ENCODE peak calls at places on chromosome 21, in eight cellular contexts. F is IMR-90, R is psoas muscle, A is heart left ventricle, H is iPS DF 6.9, N is fibroblast of lung, W is heart right ventricle, U is right lobe of liver. B is an unnamed sample. For H3K4me1, the result is how much of the 10 kb centered on the place peaks cover.

GRCh38 chr21:15121655-15122120 is 56.9 kb upstream of the NRIP1 start:
- DNase-seq in A (no peak), W (peak), H (peak), U (peak), F (peak), N (peak), R (peak), B (no peak)

GRCh38 chr21:42532466-42533181 is 19.0 kb downstream of the SLC37A1 start:
- DNase-seq in A (peak), U (peak), H (no peak), W (peak), F (peak), N (no peak), R (peak), B (no peak)

GRCh38 chr21:24895885-24896734 is 711.2 kb downstream of the MRPL39 start:
- DNase-seq in N (peak), R (no peak), F (peak), W (no peak), H (no peak), A (no peak), U (no peak), B (no peak)

GRCh38 chr21:41121785-41122415 is 46.1 kb upstream of the BACE2 start:
- DNase-seq in N (peak), R (peak), W (peak), H (peak), U (peak), F (peak), A (peak), B (no peak)

GRCh38 chr21:16216595-16216994 is 486.8 kb downstream of the USP25 start:
- DNase-seq in H (no peak), R (no peak), U (no peak), N (no peak), A (no peak), W (no peak), F (no peak), B (no peak)

GRCh38 chr21:42404534-42404933 is 832 bp downstream of the UBASH3A start:
- DNase-seq in W (no peak), A (no peak), R (no peak), H (no peak), U (no peak), F (no peak), N (no peak), B (no peak)

GRCh38 chr21:26815197-26815596 is 30.0 kb downstream of the ADAMTS1 start:
- DNase-seq in W (no peak), R (no peak), F (no peak), A (no peak), H (no peak), U (no peak), N (no peak), B (no peak)

GRCh38 chr21:42312626-42313104 is 2.5 kb downstream of the TFF3 start:
- DNase-seq in A (no peak), N (no peak), R (no peak), H (no peak), W (no peak), U (no peak), F (no peak), B (no peak)

GRCh38 chr21:46551636-46552241 is 53.1 kb downstream of the S100B start:
- DNase-seq in W (no peak), F (no peak), U (no peak), H (no peak), A (no peak), R (peak), N (no peak), B (peak)

GRCh38 chr21:32477424-32477745 is 64.9 kb downstream of the EVA1C start:
- DNase-seq in F (no peak), N (no peak), A (no peak), H (no peak), U (no peak), R (no peak), W (no peak), B (no peak)

DNA sequence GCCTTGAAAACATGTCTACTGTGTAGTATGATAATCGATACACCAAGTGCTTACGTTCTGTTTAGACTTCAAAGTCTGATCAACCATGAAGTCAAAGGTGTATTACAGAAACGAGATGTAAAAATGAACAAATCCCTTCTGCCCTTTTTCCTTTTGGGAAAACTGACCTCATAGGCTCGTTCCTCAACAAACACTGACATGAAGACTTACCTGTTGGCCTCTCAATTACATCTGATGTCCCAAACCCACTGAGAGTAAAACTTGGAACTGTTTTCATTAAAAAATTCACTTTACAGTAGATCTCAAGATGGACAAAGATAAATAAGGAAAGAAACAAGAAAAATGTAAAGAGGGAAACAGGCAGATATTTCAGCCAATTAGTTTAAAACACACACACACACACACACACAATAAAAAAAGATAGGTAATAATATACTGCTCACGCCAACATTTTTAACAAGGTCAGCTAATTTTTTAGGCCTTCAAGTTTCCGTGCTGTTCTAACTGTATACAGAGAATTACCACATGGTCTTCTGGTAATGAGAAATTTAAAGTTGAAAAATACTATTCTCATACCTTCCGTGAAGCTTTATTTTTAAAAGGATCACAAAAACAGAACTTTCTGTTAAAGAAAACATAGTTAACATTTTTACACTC is 2.1 kb downstream of the HMGN1 start:
- DNase-seq in F (no peak), R (no peak), N (no peak), U (no peak), H (no peak), A (no peak), W (no peak), B (no peak)
- H3K4me3 ChIP-seq in F (peak), R (peak), N (peak), U (no peak), H (no peak), A (peak), W (no peak), B (peak)

GRCh38 chr21:34128674-34129038 is 55.3 kb downstream of the MRPS6 start:
- DNase-seq in H (no peak), F (no peak), A (no peak), W (peak), N (no peak), R (no peak), U (no peak), B (no peak)
- H3K27ac ChIP-seq in H (no peak), F (peak), A (peak), W (peak), N (peak), R (peak), U (no peak), B (no peak)

GRCh38 chr21:36068748-36069398 is 951 bp upstream of the CBR1 start:
- DNase-seq in R (no peak), A (no peak), F (no peak), H (no peak), W (no peak), U (no peak), N (no peak), B (no peak)

GRCh38 chr21:36072453-36073167 is 2.8 kb downstream of the CBR1 start:
- DNase-seq in H (no peak), F (no peak), R (no peak), U (no peak), W (no peak), A (no peak), N (no peak), B (no peak)

GRCh38 chr21:36073181-36073580 is 3.4 kb downstream of the CBR1 start:
- DNase-seq in H (no peak), R (no peak), U (no peak), N (no peak), W (no peak), F (no peak), A (no peak), B (no peak)

GRCh38 chr21:36069713-36070573 is at the start of gene CBR1:
- DNase-seq in F (peak), N (peak), A (peak), R (peak), U (peak), H (no peak), W (peak), B (peak)

GRCh38 chr21:36070999-36071398 is 1.2 kb downstream of the CBR1 start:
- DNase-seq in A (no peak), N (no peak), W (no peak), F (no peak), R (no peak), U (no peak), H (no peak), B (no peak)
- H3K4me1 ChIP-seq in A (under half), N (under half), W (under half), F (under half), R (under half), U (under half), H (under half), B (under half)

GRCh38 chr21:35208810-35209517 is 159.9 kb upstream of the RUNX1 start:
- DNase-seq in H (no peak), N (peak), F (peak), U (no peak), W (no peak), A (no peak), R (no peak), B (no peak)
- H3K4me3 ChIP-seq in H (no peak), N (no peak), F (no peak), U (no peak), W (no peak), A (no peak), R (peak), B (no peak)

GRCh38 chr21:33938381-33938780 is 22.8 kb upstream of the ATP5PO start:
- DNase-seq in U (no peak), R (no peak), F (no peak), A (no peak), W (no peak), H (no peak), N (no peak), B (no peak)

GRCh38 chr21:33937146-33937545 is 21.5 kb upstream of the ATP5PO start:
- DNase-seq in W (no peak), N (no peak), A (no peak), H (no peak), U (no peak), F (no peak), R (no peak), B (no peak)

GRCh38 chr21:33939224-33939623 is 23.6 kb upstream of the ATP5PO start:
- DNase-seq in F (peak), A (no peak), R (no peak), N (no peak), U (no peak), H (no peak), W (no peak), B (no peak)

GRCh38 chr21:33936221-33937038 is 20.8 kb upstream of the ATP5PO start:
- DNase-seq in H (no peak), R (no peak), W (no peak), A (no peak), F (no peak), N (no peak), U (no peak), B (peak)

DNA sequence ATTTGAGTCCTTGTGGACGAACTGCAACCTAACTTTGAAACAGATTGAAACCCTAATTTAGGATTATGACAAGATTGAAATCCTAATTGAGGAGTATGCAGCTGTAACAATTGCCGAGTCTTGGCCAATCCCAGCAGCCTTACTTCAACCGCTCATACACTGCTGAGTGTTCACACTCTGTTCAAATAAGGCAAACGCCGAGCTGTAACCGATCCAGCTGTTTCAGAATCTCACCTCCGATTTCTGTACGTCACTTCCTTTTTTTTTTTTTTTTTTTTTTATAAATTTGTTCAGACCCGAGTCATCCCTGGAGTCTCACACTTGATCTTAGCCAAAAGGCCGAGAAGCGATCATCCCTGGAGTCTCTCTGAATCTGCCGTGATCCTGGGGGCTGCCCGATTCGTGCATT is 22.3 kb upstream of the ATP5PO start:
- DNase-seq in N (no peak), W (no peak), R (no peak), F (no peak), H (no peak), A (no peak), U (no peak), B (peak)
- H3K27ac ChIP-seq in N (no peak), W (no peak), R (no peak), F (no peak), H (no peak), A (no peak), U (no peak), B (peak)

DNA sequence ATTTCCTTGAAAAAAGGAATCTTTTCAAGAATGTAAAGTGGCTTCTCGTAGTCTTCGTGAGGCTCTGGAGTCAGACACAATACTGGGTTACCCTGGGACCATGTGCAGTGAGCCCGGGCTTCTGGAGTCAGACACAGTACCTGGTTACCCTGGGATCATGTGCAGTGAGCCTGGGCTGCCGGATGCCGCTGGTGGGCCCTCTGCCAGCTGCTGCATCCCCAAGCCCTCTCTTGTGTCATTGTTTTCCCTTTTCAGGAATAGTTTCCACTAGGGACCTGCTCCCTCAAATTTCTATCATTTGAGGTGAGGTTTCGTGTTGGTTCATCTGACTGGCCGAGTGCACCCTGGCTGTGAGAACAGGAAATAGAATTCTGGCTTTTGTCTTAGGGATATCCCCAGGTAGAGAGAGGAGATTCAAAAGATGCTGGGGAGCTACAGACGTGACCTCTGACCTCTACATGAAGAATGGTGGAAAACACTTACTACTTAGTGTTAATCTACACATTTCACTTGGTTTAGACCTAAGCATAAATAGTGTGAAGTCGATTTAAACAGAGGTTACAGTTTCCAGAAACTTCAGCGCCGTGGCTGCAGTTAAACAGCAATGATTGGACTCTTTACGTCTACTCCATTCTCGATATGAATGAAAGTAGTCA is 10.6 kb downstream of the ADARB1 start:
- DNase-seq in F (no peak), H (no peak), U (no peak), N (no peak), A (no peak), W (no peak), R (no peak), B (no peak)
- H3K4me1 ChIP-seq in F (under half), H (under half), U (under half), N (under half), A (under half), W (under half), R (under half), B (half or more)

DNA sequence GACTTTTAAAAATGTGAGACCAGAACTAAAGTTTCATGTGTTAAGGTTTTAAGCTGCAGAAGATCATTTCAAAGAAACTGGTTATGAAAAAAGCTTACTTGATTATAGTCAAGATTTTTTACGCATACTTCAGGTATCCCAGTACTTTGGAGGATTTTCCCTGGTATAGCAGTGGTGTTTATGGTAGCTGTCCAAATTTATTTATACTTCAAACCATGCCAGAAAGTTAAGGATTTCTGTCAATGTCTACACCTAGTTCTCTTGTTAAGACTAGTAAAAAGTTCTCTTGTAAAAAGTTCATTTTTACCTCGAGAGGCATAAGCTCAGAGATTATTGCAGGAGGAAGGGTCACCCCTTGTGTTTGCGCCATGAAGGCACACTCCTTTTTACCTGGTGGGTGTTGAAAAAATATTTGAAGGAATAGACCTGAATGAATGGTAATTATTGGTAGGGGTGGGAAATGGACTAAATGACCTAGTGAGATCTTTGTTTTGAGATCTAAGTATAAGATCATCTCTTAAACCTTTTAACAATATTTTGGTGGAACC is 2.8 kb downstream of the DYRK1A start:
- DNase-seq in R (no peak), A (no peak), W (no peak), U (no peak), F (no peak), H (no peak), N (no peak), B (no peak)
- H3K4me3 ChIP-seq in R (peak), A (peak), W (peak), U (no peak), F (peak), H (no peak), N (peak), B (peak)